ENCODE peak calls at places on chromosome 12, in nine cellular contexts. F, H, Q, L, S, P, N, Z and V are unnamed samples. For H3K4me1, the result is how much of the 10 kb centered on the place peaks cover.

GRCh38 chr12:77161944-77162343 is 96.6 kb upstream of the E2F7 start:
- DNase-seq in F (no peak), H (no peak), Q (no peak), L (no peak), S (no peak), P (peak), N (no peak), Z (no peak), V (no peak)

GRCh38 chr12:2488131-2488530 is 306.6 kb upstream of the FKBP4 start:
- DNase-seq in F (no peak), H (no peak), Q (no peak), L (no peak), S (no peak), P (no peak), N (no peak), Z (no peak), V (no peak)

GRCh38 chr12:89971880-89972279 is 263.2 kb upstream of the ATP2B1 start:
- DNase-seq in F (no peak), H (peak), Q (no peak), L (no peak), S (no peak), P (no peak), N (no peak), Z (no peak), V (no peak)

GRCh38 chr12:25829192-25829591 is 129.3 kb upstream of the RASSF8 start:
- DNase-seq in F (no peak), H (peak), Q (no peak), L (no peak), S (no peak), P (no peak), N (no peak), Z (no peak), V (no peak)

GRCh38 chr12:26701604-26702215 is 131.3 kb downstream of the ITPR2 start:
- DNase-seq in F (no peak), H (peak), Q (no peak), L (no peak), S (no peak), P (peak), N (no peak), Z (no peak), V (peak)

GRCh38 chr12:69966409-69966808 is 141.4 kb downstream of the MYRFL start:
- DNase-seq in F (peak), H (peak), Q (no peak), L (peak), S (no peak), P (no peak), N (no peak), Z (peak), V (no peak)

GRCh38 chr12:1369460-1369859 is 224.9 kb downstream of the FBXL14 start:
- DNase-seq in F (no peak), H (peak), Q (no peak), L (no peak), S (no peak), P (no peak), N (no peak), Z (no peak), V (no peak)

GRCh38 chr12:58176296-58176869 is 235.0 kb downstream of the ATP23 start:
- DNase-seq in F (peak), H (no peak), Q (no peak), L (no peak), S (peak), P (peak), N (no peak), Z (no peak), V (no peak)

GRCh38 chr12:94263011-94263786 is 114.8 kb downstream of the PLXNC1 start:
- DNase-seq in F (no peak), H (no peak), Q (no peak), L (no peak), S (peak), P (no peak), N (peak), Z (peak), V (peak)

GRCh38 chr12:117567644-117568043 is 206.2 kb upstream of the NOS1 start:
- DNase-seq in F (no peak), H (no peak), Q (no peak), L (no peak), S (peak), P (no peak), N (no peak), Z (no peak), V (no peak)

DNA sequence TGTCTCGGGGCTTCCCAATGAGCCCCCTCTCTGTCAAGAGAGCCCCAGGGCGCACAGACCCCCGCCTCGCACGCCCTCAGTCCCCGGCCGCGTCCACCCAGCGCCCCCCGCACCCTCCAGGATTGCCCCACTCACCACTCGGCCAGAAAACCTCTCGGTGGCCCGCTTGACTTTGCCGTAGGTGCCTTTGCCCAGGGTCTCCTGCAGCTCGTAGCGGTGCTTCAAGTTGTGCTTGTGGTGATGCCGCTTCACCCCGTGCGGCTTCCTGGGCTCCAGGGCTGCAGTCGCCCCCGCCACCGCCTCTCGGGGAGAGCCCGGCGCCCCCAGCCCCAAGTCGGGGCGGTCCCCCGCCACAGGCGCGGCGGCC is 492 bp downstream of the NUAK1 start:
- DNase-seq in F (no peak), H (no peak), Q (no peak), L (no peak), S (peak), P (no peak), N (no peak), Z (peak), V (no peak)
- H3K4me3 ChIP-seq in F (peak), H (peak), Q (peak), L (peak), S (peak), P (peak), N (no peak), Z (peak), V (no peak)

GRCh38 chr12:88559199-88559598 is 21.1 kb downstream of the KITLG start:
- DNase-seq in F (no peak), H (no peak), Q (no peak), L (no peak), S (no peak), P (no peak), N (no peak), Z (no peak), V (no peak)

GRCh38 chr12:88559772-88560171 is 20.5 kb downstream of the KITLG start:
- DNase-seq in F (no peak), H (no peak), Q (no peak), L (no peak), S (no peak), P (no peak), N (no peak), Z (no peak), V (no peak)

GRCh38 chr12:88562151-88562550 is 18.1 kb downstream of the KITLG start:
- DNase-seq in F (no peak), H (no peak), Q (no peak), L (no peak), S (no peak), P (no peak), N (no peak), Z (no peak), V (no peak)

GRCh38 chr12:88556213-88556612 is 24.1 kb downstream of the KITLG start:
- DNase-seq in F (no peak), H (no peak), Q (no peak), L (no peak), S (no peak), P (no peak), N (no peak), Z (no peak), V (no peak)

DNA sequence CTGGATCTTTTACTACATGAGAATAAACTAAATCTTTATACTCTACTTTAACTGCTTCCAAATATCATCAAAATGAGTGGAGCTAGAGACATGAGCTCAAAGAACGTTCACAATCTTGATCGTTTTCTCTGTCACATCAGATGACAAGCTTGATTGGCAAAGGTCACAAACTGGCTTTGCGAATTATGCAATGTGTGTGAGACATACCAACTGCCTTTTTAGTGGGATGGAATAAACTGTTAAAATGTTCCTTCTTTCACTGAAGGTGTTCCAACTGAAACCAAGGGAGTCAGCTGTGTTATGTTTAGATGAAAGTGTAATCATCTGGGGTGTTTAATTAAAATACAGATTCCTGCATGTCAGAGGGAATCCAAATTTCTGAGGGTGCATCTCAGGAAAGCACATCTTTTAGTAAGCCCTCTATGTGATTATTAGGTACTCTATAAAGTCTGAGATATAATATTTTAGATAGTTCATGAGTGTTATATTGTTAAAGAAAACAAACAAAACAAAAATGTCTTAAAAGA is 21.9 kb downstream of the KITLG start:
- DNase-seq in F (no peak), H (no peak), Q (no peak), L (no peak), S (no peak), P (no peak), N (no peak), Z (no peak), V (no peak)
- H3K4me1 ChIP-seq in F (under half), H (under half), Q (under half), L (half or more), S (under half), P (under half), N (under half), Z (under half), V (under half)

DNA sequence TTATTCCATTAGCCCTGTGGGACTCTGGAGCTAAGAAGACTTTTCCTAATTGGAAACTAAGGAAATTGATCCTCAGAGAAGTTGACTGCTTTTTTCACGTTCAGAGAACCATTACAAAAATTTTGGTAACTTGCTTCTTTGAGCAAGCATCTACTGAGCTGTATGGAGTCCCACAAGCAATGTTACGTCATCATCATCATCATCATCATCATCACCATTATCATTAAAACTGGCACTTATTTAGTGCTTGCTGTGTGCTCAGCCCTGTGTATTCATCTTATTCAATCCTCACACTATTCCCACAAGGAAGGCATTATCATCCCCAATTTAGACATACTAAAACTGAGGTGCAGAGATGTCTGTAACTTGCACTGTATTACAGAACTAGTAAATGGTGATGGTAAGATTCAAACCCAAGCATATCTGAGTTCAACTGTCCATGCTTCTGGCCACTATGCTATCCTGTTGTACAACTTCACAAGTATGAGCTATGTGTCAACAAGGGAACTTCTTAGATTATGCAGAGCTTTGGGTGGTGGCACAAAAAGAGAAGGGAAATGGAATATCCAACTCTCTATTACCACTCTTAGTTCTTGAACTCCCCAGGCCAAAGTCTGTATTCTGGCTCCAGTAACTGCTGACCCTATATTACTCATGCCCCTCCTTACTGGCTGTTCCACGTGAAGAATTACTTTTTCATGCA is 6.3 kb downstream of the KRT1 start:
- DNase-seq in F (no peak), H (no peak), Q (no peak), L (no peak), S (no peak), P (no peak), N (no peak), Z (no peak), V (no peak)
- H3K27ac ChIP-seq in F (no peak), H (no peak), Q (no peak), L (no peak), S (no peak), P (no peak), N (no peak), Z (no peak), V (no peak)

GRCh38 chr12:82870825-82871377 is 184.2 kb downstream of the TMTC2 start:
- DNase-seq in F (no peak), H (no peak), Q (no peak), L (no peak), S (no peak), P (no peak), N (no peak), Z (no peak), V (no peak)

GRCh38 chr12:82873309-82873708 is 186.6 kb downstream of the TMTC2 start:
- DNase-seq in F (no peak), H (no peak), Q (no peak), L (no peak), S (no peak), P (no peak), N (no peak), Z (no peak), V (no peak)

GRCh38 chr12:82874935-82875334 is 188.2 kb downstream of the TMTC2 start:
- DNase-seq in F (no peak), H (peak), Q (no peak), L (no peak), S (no peak), P (no peak), N (no peak), Z (no peak), V (no peak)

GRCh38 chr12:82876075-82876474 is 189.4 kb downstream of the TMTC2 start:
- DNase-seq in F (no peak), H (no peak), Q (no peak), L (no peak), S (no peak), P (no peak), N (no peak), Z (no peak), V (no peak)

DNA sequence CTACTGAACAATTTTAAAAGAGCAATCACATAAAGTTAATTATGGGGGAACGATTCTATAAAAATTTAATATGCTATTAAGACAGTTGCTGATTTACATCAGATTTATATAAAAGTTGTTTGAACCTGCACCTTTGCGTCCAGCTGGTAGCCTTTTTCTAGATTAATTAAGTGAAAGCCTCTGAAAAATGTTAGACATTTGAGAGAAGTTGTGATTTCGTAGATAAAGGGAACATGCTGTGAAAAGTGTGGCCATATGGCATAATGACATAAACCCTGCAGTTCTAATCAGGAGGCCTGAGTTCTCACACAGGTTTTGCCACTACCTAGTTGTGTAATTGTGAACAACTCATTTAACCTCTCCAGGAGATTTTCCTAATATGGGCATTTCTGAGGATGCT is 187.2 kb downstream of the TMTC2 start:
- DNase-seq in F (no peak), H (no peak), Q (no peak), L (no peak), S (no peak), P (no peak), N (no peak), Z (no peak), V (no peak)
- H3K4me3 ChIP-seq in F (no peak), H (no peak), Q (no peak), L (no peak), S (no peak), P (no peak), N (no peak), Z (no peak), V (no peak)

GRCh38 chr12:91094957-91095356 is 16.3 kb downstream of the LUM start:
- DNase-seq in F (no peak), H (no peak), Q (no peak), L (no peak), S (no peak), P (no peak), N (no peak), Z (no peak), V (no peak)

GRCh38 chr12:91100901-91101300 is 10.4 kb downstream of the LUM start:
- DNase-seq in F (no peak), H (peak), Q (no peak), L (no peak), S (no peak), P (no peak), N (no peak), Z (no peak), V (no peak)

GRCh38 chr12:91099373-91099772 is 11.9 kb downstream of the LUM start:
- DNase-seq in F (no peak), H (no peak), Q (no peak), L (no peak), S (no peak), P (no peak), N (no peak), Z (no peak), V (no peak)

GRCh38 chr12:91099836-91100235 is 11.5 kb downstream of the LUM start:
- DNase-seq in F (no peak), H (no peak), Q (no peak), L (no peak), S (no peak), P (no peak), N (no peak), Z (no peak), V (no peak)

GRCh38 chr12:91098942-91099341 is 12.4 kb downstream of the LUM start:
- DNase-seq in F (no peak), H (peak), Q (peak), L (no peak), S (no peak), P (no peak), N (no peak), Z (peak), V (no peak)
- H3K4me1 ChIP-seq in F (under half), H (under half), Q (under half), L (under half), S (under half), P (under half), N (under half), Z (under half), V (under half)

GRCh38 chr12:108693186-108693585 is 38.1 kb downstream of the CORO1C start:
- DNase-seq in F (no peak), H (no peak), Q (no peak), L (no peak), S (no peak), P (no peak), N (no peak), Z (no peak), V (no peak)

GRCh38 chr12:108694812-108695278 is 36.5 kb downstream of the CORO1C start:
- DNase-seq in F (no peak), H (peak), Q (no peak), L (no peak), S (no peak), P (no peak), N (no peak), Z (no peak), V (no peak)

GRCh38 chr12:108691995-108692808 is 39.1 kb downstream of the CORO1C start:
- DNase-seq in F (no peak), H (peak), Q (no peak), L (peak), S (peak), P (no peak), N (peak), Z (no peak), V (no peak)

GRCh38 chr12:108691154-108691994 is 39.9 kb downstream of the CORO1C start:
- DNase-seq in F (peak), H (peak), Q (peak), L (peak), S (peak), P (peak), N (peak), Z (peak), V (peak)

DNA sequence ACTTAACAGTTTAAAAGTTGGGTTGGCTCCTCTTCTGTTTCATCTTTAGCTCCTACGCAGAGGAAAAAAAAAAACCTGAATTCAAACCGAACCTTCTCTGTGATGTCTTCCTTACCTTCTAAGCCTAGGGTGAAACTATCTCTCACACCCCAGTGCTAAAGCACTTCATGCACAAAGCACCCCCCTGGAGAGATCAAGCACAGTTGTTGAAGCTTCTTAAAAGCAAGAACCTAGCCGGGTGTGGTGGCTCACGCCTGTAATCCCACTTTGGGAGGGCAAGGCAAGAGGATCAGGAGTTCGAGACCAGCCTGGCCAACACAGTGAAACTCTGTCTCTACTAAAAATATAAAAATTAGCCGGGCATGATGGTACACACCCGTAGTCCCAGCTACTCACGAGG is 37.5 kb downstream of the CORO1C start:
- DNase-seq in F (no peak), H (no peak), Q (no peak), L (no peak), S (no peak), P (no peak), N (no peak), Z (no peak), V (no peak)
- H3K27ac ChIP-seq in F (peak), H (peak), Q (peak), L (peak), S (no peak), P (no peak), N (peak), Z (no peak), V (no peak)